ENCODE peak calls at places on chromosomes 1 and 21, in eight cellular contexts. D, K, M, U, S, C, I and L are unnamed samples. For H3K27me3, the result is how much of the 10 kb centered on the place peaks cover.

GRCh38 chr21:44485796-44486195 is 30.5 kb downstream of the LRRC3 start:
- DNase-seq in U (no peak), M (no peak), D (no peak), S (no peak), K (no peak), I (no peak), C (no peak), L (no peak)

GRCh38 chr1:15808955-15809354 is 1.5 kb upstream of the UQCRHL start:
- DNase-seq in K (no peak), C (no peak), U (peak), M (no peak), I (peak), S (no peak), D (peak), L (no peak)

GRCh38 chr1:117609471-117609911 is 3.6 kb downstream of the TENT5C start:
- DNase-seq in U (no peak), C (peak), D (no peak), I (no peak), S (no peak), M (no peak), K (no peak), L (no peak)

GRCh38 chr1:33152685-33153432 is 29.0 kb downstream of the TRIM62 start:
- DNase-seq in U (no peak), M (peak), D (no peak), K (peak), S (no peak), C (peak), I (no peak), L (peak)

GRCh38 chr1:202806845-202807366 is 1.3 kb downstream of the KDM5B start:
- DNase-seq in S (peak), K (peak), I (no peak), C (peak), M (peak), D (peak), U (no peak), L (peak)

GRCh38 chr1:94616503-94616902 is 74.9 kb upstream of the F3 start:
- DNase-seq in C (no peak), S (no peak), K (no peak), M (no peak), I (peak), U (no peak), D (peak), L (no peak)

GRCh38 chr1:61184035-61184713 is 101.8 kb downstream of the NFIA start:
- DNase-seq in U (no peak), C (peak), M (peak), D (peak), S (peak), K (peak), I (peak), L (peak)

GRCh38 chr1:1183833-1184775 is 10.4 kb downstream of the TTLL10 start:
- DNase-seq in I (no peak), M (peak), C (peak), U (no peak), K (no peak), D (no peak), S (no peak), L (no peak)

GRCh38 chr21:28805885-28806284 is 186.8 kb downstream of the LTN1 start:
- DNase-seq in M (no peak), K (peak), D (peak), U (no peak), S (no peak), I (no peak), C (no peak), L (peak)

DNA sequence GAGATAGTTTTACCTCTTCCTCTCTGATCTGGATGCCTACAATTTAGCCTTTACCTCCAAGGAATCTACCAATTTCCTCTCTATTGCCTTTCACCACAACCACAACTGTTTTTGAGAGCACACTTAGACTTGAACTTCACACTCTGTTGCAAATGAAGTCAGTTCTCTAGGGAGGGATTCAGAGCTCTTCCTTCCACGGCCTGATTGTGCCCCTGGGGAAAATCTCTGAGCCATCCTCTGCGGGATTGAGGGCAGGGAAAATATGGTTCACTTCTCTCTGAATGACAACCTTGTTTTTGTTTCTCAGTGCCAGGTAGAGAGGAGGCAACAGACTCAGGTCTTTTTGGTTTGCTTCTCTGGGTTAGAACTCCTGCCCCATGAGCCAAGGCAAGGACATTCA is 35.4 kb upstream of the BCL10 start:
- DNase-seq in U (no peak), C (no peak), K (no peak), S (no peak), M (no peak), I (no peak), D (no peak), L (no peak)
- H3K27me3 ChIP-seq in U (under half), C (under half), K (under half), S (under half), M (under half), I (under half), D (under half), L (under half)

GRCh38 chr1:155060736-155061135 is 2.8 kb upstream of the EFNA4 start:
- DNase-seq in M (no peak), U (no peak), C (no peak), S (no peak), I (no peak), D (no peak), K (no peak), L (no peak)

GRCh38 chr1:155063550-155064108 is at the start of gene EFNA4:
- DNase-seq in M (peak), C (peak), K (peak), I (peak), D (peak), U (peak), S (peak), L (peak)

GRCh38 chr1:155061381-155062150 is 2.0 kb upstream of the EFNA4 start:
- DNase-seq in U (peak), C (peak), D (peak), M (peak), K (peak), S (peak), I (peak), L (peak)

GRCh38 chr1:155062702-155063411 is 683 bp upstream of the EFNA4 start:
- DNase-seq in D (peak), U (peak), S (peak), K (peak), I (no peak), M (peak), C (peak), L (peak)

DNA sequence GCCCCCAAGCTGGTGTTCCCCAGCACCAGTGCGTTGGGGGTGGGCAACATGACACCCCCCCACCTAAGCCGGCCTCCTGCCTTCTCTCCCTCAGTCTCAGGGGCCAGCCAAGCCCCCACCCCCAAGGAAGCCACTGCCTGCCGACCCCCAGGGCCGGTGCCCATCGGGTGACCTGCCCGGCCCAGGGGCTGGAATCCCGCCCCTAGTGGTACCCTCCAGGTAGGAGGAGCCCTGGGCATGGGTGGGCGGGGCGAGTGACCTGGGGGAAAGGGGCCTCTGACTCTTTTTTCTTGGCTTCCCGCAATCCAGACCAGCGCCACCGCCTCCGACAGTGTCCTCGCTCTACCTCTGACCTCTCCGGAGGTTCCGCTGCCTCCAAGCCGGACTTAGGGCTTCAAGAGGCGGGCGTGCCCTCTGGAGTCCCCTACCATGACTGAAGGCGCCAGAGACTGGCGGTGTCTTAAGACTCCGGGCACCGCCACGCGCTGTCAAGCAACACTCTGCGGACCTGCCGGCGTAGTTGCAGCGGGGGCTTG is 1.3 kb upstream of the EFNA4 start:
- DNase-seq in M (peak), K (peak), U (peak), C (no peak), S (peak), I (no peak), D (no peak), L (peak)
- H3K4me3 ChIP-seq in M (peak), K (no peak), U (no peak), C (peak), S (peak), I (no peak), D (no peak), L (no peak)

DNA sequence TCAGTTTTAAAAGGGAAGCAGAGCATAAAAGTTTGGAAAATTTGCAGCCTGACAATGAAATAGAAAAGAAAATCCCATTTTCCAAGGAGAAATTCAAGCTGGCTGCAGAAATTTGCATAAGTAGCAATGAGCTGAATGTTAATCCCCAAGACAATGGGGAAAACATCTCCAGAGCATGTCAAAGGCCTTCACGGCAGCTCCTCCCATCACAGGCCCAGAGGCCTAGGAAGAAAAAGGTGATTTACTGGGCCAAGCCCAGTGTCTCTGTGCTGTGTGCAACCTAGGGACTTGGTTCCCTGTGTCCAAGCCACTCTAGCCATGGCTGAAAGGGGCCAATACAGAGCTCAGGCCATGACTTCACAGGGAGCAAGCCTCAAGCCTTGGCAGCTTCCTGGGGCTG is 26.1 kb downstream of the KRTAP20-3 start:
- DNase-seq in C (no peak), S (no peak), K (no peak), D (no peak), I (no peak), U (no peak), M (no peak), L (no peak)
- H3K27me3 ChIP-seq in C (under half), S (under half), K (under half), D (under half), I (under half), U (under half), M (under half), L (under half)

GRCh38 chr1:177424746-177425145 is 254.0 kb downstream of the BRINP2 start:
- DNase-seq in M (no peak), D (no peak), S (peak), I (no peak), C (no peak), U (no peak), K (peak), L (no peak)

GRCh38 chr1:177425241-177425640 is 254.5 kb downstream of the BRINP2 start:
- DNase-seq in C (no peak), M (no peak), I (no peak), D (no peak), S (no peak), K (peak), U (no peak), L (no peak)

GRCh38 chr1:177426533-177426932 is 255.8 kb downstream of the BRINP2 start:
- DNase-seq in U (no peak), D (no peak), K (no peak), M (no peak), S (no peak), C (no peak), I (no peak), L (no peak)

GRCh38 chr1:177423083-177423482 is 252.3 kb downstream of the BRINP2 start:
- DNase-seq in S (no peak), U (no peak), M (no peak), K (no peak), D (no peak), C (no peak), I (no peak), L (no peak)
- H3K4me3 ChIP-seq in S (no peak), U (no peak), M (no peak), K (no peak), D (no peak), C (no peak), I (no peak), L (no peak)

GRCh38 chr1:112714313-112715263 is 544 bp downstream of the PPM1J start:
- DNase-seq in S (no peak), C (no peak), D (peak), K (peak), M (no peak), I (no peak), U (no peak), L (peak)

GRCh38 chr1:112716133-112716720 is 1.1 kb upstream of the PPM1J start:
- DNase-seq in S (peak), M (peak), K (peak), D (peak), C (peak), I (peak), U (no peak), L (peak)

GRCh38 chr1:112717263-112717662 is 2.1 kb upstream of the PPM1J start:
- DNase-seq in U (no peak), I (no peak), D (no peak), M (no peak), S (no peak), K (no peak), C (no peak), L (no peak)

GRCh38 chr1:112713466-112714312 is 1.4 kb downstream of the PPM1J start:
- DNase-seq in M (no peak), U (no peak), K (no peak), I (no peak), D (no peak), C (no peak), S (no peak), L (no peak)

GRCh38 chr1:112715264-112716053 is at the start of gene PPM1J:
- DNase-seq in C (peak), D (peak), K (peak), I (peak), S (peak), M (peak), U (peak), L (peak)
- H3K27me3 ChIP-seq in C (under half), D (under half), K (under half), I (under half), S (under half), M (under half), U (under half), L (under half)

DNA sequence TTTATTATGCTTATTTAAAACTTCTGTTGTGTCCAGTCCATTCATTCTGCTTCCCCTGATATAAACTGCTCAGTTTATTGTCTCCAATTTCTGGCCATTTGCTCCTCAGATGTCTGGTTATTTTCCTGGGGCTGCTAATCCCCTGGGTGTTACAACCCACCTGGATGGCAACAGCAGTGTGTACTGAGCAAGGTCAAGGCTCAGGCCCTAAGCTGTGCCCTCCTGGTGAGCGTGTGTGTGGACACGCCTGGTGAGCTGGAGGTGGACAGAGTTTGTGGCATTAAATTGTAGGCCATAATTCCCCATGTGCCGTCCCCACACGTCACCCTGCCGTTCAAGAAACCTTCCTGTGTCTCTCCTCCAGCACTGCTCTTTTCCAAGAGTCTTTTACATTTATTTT is 18.1 kb upstream of the KIF1B start:
- DNase-seq in I (no peak), D (no peak), S (no peak), U (no peak), K (no peak), C (no peak), M (no peak), L (no peak)
- H3K4me3 ChIP-seq in I (no peak), D (no peak), S (no peak), U (no peak), K (no peak), C (no peak), M (no peak), L (no peak)

GRCh38 chr1:3139871-3140837 is 71.2 kb downstream of the PRDM16 start:
- DNase-seq in C (no peak), M (no peak), U (no peak), D (no peak), K (peak), I (no peak), S (peak), L (peak)
- H3K27me3 ChIP-seq in C (half or more), M (under half), U (under half), D (half or more), K (half or more), I (half or more), S (under half), L (half or more)